ENCODE peak calls at places on chromosome 10, in five cellular contexts. W is MM.1S, Y is PC-3, M is GM23248, P is OCI-LY7. V is an unnamed sample.

GRCh38 chr10:76352300-76352699 is 920.9 kb downstream of the LRMDA start:
- DNase-seq in W (no peak), Y (peak; percentile 100), M (peak; percentile 94), P (no peak), V (no peak)

GRCh38 chr10:84204122-84204521 is 9.8 kb downstream of the CDHR1 start:
- DNase-seq in W (no peak), Y (no peak), M (peak; percentile 18), P (peak; percentile 23), V (no peak)

GRCh38 chr10:124609698-124610097 is 134.5 kb downstream of the FAM53B start:
- DNase-seq in W (no peak), Y (no peak), M (no peak), P (no peak), V (no peak)

GRCh38 chr10:121267236-121268003 is 330.8 kb downstream of the FGFR2 start:
- DNase-seq in W (no peak), Y (no peak), M (no peak), P (no peak), V (no peak)

GRCh38 chr10:117246997-117247667 is 6.2 kb downstream of the SLC18A2 start:
- DNase-seq in W (no peak), Y (no peak), M (peak; percentile 74), P (no peak), V (no peak)

GRCh38 chr10:17026686-17027485 is 102.7 kb downstream of the CUBN start:
- DNase-seq in W (no peak), Y (peak; percentile 72), M (peak; percentile 79), P (no peak), V (no peak)

GRCh38 chr10:129809841-129810240 is 154.2 kb downstream of the EBF3 start:
- DNase-seq in W (no peak), Y (no peak), M (no peak), P (no peak), V (no peak)

GRCh38 chr10:49325916-49326783 is 27.2 kb downstream of the C10orf71 start:
- DNase-seq in W (no peak), Y (no peak), M (no peak), P (no peak), V (no peak)

GRCh38 chr10:48450811-48451466 is 144.5 kb downstream of the MAPK8 start:
- DNase-seq in W (no peak), Y (no peak), M (no peak), P (no peak), V (peak; percentile 3)

GRCh38 chr10:86167101-86167761 is 199.4 kb downstream of the GRID1 start:
- DNase-seq in W (no peak), Y (no peak), M (no peak), P (no peak), V (no peak)

GRCh38 chr10:129949411-129950335 is 14.4 kb downstream of the EBF3 start:
- DNase-seq in W (no peak), Y (no peak), M (peak; percentile 51), P (no peak), V (peak; percentile 75)

GRCh38 chr10:71228875-71229720 is 16.7 kb downstream of the UNC5B start:
- DNase-seq in W (no peak), Y (no peak), M (no peak), P (no peak), V (no peak)

GRCh38 chr10:63346015-63346441 is 119.7 kb downstream of the JMJD1C start:
- DNase-seq in W (no peak), Y (peak; percentile 40), M (peak; percentile 50), P (no peak), V (no peak)

GRCh38 chr10:43355749-43356371 is 15.6 kb upstream of the FXYD4 start:
- DNase-seq in W (no peak), Y (peak; percentile 97), M (peak; percentile 48), P (no peak), V (no peak)

GRCh38 chr10:23384364-23384763 is 39.8 kb upstream of the C10orf67 start:
- DNase-seq in W (no peak), Y (peak; percentile 35), M (peak; percentile 59), P (no peak), V (no peak)

GRCh38 chr10:128382225-128382624 is 256.0 kb upstream of the MKI67 start:
- DNase-seq in W (no peak), Y (no peak), M (no peak), P (no peak), V (no peak)

GRCh38 chr10:57925045-57925444 is 342.6 kb downstream of the IPMK start:
- DNase-seq in W (peak; percentile 31), Y (peak; percentile 89), M (no peak), P (no peak), V (peak; percentile 9)

GRCh38 chr10:25017247-25017590 is 807 bp downstream of the THNSL1 start:
- DNase-seq in W (no peak), Y (peak; percentile 5), M (peak; percentile 40), P (no peak), V (peak; percentile 24)

GRCh38 chr10:108384378-108384777 is 1219.9 kb upstream of the SORCS1 start:
- DNase-seq in W (no peak), Y (no peak), M (no peak), P (no peak), V (no peak)

GRCh38 chr10:97538401-97538800 is 34.2 kb upstream of the ANKRD2 start:
- DNase-seq in W (no peak), Y (no peak), M (peak; percentile 80), P (no peak), V (no peak)

GRCh38 chr10:129971381-129972144 is 7.5 kb upstream of the EBF3 start:
- DNase-seq in W (peak; percentile 37), Y (peak; percentile 56), M (peak; percentile 81), P (no peak), V (peak; percentile 86)

GRCh38 chr10:90935581-90936292 is 14.8 kb upstream of the ANKRD1 start:
- DNase-seq in W (no peak), Y (no peak), M (no peak), P (no peak), V (no peak)

GRCh38 chr10:115209133-115209532 is 116.0 kb downstream of the ATRNL1 start:
- DNase-seq in W (no peak), Y (no peak), M (no peak), P (no peak), V (no peak)

GRCh38 chr10:116694253-116694926 is 48.0 kb downstream of the HSPA12A start:
- DNase-seq in W (no peak), Y (no peak), M (no peak), P (no peak), V (peak; percentile 30)

GRCh38 chr10:27759483-27760281 is 14.1 kb upstream of the MKX start:
- DNase-seq in W (no peak), Y (peak; percentile 21), M (no peak), P (no peak), V (no peak)

GRCh38 chr10:92591550-92592140 is 1.3 kb upstream of the KIF11 start:
- DNase-seq in W (peak; percentile 96), Y (peak; percentile 86), M (peak; percentile 98), P (peak; percentile 95), V (peak; percentile 95)

GRCh38 chr10:7407368-7408002 is 3.3 kb downstream of the SFMBT2 start:
- DNase-seq in W (no peak), Y (no peak), M (peak; percentile 13), P (no peak), V (peak; percentile 23)

GRCh38 chr10:7408494-7409044 is 2.3 kb downstream of the SFMBT2 start:
- DNase-seq in W (peak; percentile 31), Y (peak; percentile 41), M (peak; percentile 56), P (peak; percentile 42), V (peak; percentile 81)

GRCh38 chr10:7405637-7406036 is 5.2 kb downstream of the SFMBT2 start:
- DNase-seq in W (no peak), Y (no peak), M (peak; percentile 4), P (no peak), V (no peak)

GRCh38 chr10:7408003-7408493 is 2.8 kb downstream of the SFMBT2 start:
- DNase-seq in W (no peak), Y (no peak), M (peak; percentile 36), P (no peak), V (peak; percentile 41)

GRCh38 chr10:7406712-7407333 is 4.0 kb downstream of the SFMBT2 start:
- DNase-seq in W (no peak), Y (no peak), M (no peak), P (no peak), V (peak; percentile 32)
- H2AFZ ChIP-seq in W (no peak overlapping the region), Y (no peak overlapping the region), M (no peak overlapping the region), P (no peak overlapping the region), V (peak overlapping the region; percentile 59)

GRCh38 chr10:12717981-12718707 is 283.4 kb downstream of the CCDC3 start:
- DNase-seq in W (no peak), Y (peak; percentile 75), M (peak; percentile 62), P (no peak), V (no peak)
- TF ChIP-seq EZH2phosphoT487 in W (no peak), Y (no peak), M (no peak), P (no peak), V (no peak)

DNA sequence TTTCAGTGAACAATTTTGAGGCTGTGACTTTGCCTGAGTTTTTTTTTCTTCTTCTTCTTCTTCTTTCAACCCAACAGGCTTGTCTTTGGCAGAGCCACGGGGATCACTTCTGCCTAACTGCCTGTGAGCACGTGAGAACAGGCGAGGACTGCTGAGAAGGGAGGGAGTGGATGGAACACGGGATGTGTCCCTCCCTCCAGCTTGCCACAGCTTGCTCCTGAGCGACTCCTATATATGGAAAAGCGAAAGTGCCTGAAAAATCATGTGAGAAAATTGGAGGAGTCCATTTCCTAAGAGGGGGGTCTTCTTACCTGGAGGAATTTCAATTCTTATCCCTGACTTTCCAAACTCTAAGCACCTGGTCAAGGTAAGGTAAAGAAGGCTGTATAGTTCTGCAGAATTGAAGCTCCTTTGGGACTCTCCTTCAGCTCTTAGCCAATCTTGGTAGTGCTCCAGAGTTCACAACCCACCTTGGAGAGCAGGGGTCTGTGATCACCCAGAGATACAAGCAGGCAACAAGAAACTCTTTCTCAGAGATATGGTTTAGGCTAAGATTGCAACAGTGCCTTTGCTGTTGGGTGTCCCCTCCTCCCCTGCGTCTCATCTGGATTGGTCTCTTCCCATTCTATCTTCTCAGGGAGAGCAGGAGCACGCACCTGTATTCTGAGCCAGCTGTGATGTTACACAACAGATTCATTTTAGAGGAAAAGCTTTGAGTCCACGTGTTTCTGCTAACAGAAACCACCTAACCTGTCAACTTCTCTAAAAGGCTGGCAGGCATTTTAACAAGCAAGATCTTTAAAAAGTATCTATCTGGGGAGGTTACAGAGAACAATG is at the start of gene MAT1A:
- DNase-seq in W (no peak), Y (no peak), M (peak; percentile 17), P (no peak), V (peak; percentile 56)
- H2AFZ ChIP-seq in W (no peak within 1 kb of the TSS), Y (no peak within 1 kb of the TSS), M (no peak within 1 kb of the TSS), P (no peak within 1 kb of the TSS), V (no peak within 1 kb of the TSS)

GRCh38 chr10:131249957-131250347 is 61.6 kb downstream of the TCERG1L start:
- DNase-seq in W (no peak), Y (no peak), M (no peak), P (no peak), V (no peak)

GRCh38 chr10:131252586-131253276 is 58.8 kb downstream of the TCERG1L start:
- DNase-seq in W (no peak), Y (no peak), M (no peak), P (no peak), V (no peak)

GRCh38 chr10:131250454-131251145 is 60.9 kb downstream of the TCERG1L start:
- DNase-seq in W (no peak), Y (no peak), M (no peak), P (no peak), V (no peak)

GRCh38 chr10:131249238-131249956 is 62.1 kb downstream of the TCERG1L start:
- DNase-seq in W (no peak), Y (no peak), M (no peak), P (no peak), V (no peak)

DNA sequence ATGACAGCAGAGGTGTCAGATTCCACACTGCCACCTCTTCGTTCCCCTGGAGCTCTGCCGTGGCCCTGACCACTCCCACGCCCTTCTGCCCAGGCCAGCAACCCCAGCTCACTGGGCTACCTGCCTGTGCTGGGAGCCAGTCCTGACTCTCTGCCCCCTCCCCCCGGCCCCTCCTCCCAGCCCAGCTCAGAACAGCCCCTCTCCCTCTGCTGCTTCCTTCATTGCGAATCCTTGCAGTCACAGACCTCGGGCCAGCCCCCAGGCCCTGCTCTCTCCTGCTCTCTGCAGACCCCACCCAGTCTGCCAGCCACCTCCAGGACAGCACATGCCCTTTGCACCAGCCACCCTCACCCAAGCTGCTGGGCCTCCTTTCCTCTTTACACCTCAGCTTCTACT is 60.4 kb downstream of the TCERG1L start:
- DNase-seq in W (no peak), Y (no peak), M (no peak), P (no peak), V (no peak)
- TF ChIP-seq EZH2phosphoT487 in W (no peak), Y (no peak), M (no peak), P (no peak), V (no peak)

V was measured in hepatocyte.